ENCODE peak calls at places on chromosomes 3 and 15, in five cellular contexts. S is fibroblast of lung, I is sigmoid colon, V is body of pancreas, M is brain microvascular endothelial cell. R is an unnamed sample.

GRCh38 chr3:21464745-21465144 is 286.3 kb downstream of the ZNF385D start:
- DNase-seq in S (no peak), I (peak), V (no peak), M (no peak), R (no peak)

GRCh38 chr3:188627652-188628051 is 473.7 kb downstream of the LPP start:
- DNase-seq in S (peak), I (no peak), V (no peak), M (peak), R (no peak)

GRCh38 chr3:143510601-143511000 is 337.7 kb downstream of the SLC9A9 start:
- DNase-seq in S (no peak), I (no peak), V (no peak), M (no peak), R (no peak)

GRCh38 chr3:120448707-120449650 is 1.8 kb downstream of the FSTL1 start:
- DNase-seq in S (peak), I (no peak), V (no peak), M (peak), R (peak)

GRCh38 chr15:45677797-45678196 is 43.0 kb downstream of the SQOR start:
- DNase-seq in S (no peak), I (no peak), V (no peak), M (no peak), R (no peak)

GRCh38 chr3:48716508-48716981 is 476 bp downstream of the IP6K2 start:
- DNase-seq in S (no peak), I (peak), V (no peak), M (no peak), R (no peak)

GRCh38 chr3:97138914-97139541 is 324.6 kb downstream of the EPHA6 start:
- DNase-seq in S (no peak), I (peak), V (no peak), M (no peak), R (no peak)

GRCh38 chr3:31968927-31969418 is 12.1 kb downstream of the OSBPL10 start:
- DNase-seq in S (peak), I (no peak), V (no peak), M (peak), R (peak)

GRCh38 chr3:23368731-23369130 is 165.6 kb downstream of the UBE2E2 start:
- DNase-seq in S (peak), I (no peak), V (no peak), M (no peak), R (no peak)

GRCh38 chr3:138468886-138469285 is 34.5 kb downstream of the ESYT3 start:
- DNase-seq in S (no peak), I (peak), V (no peak), M (peak), R (no peak)

GRCh38 chr15:83919319-83919830 is 265.5 kb downstream of the ADAMTSL3 start:
- DNase-seq in S (no peak), I (no peak), V (no peak), M (no peak), R (no peak)

GRCh38 chr3:110618512-110619226 is 452.9 kb upstream of the NECTIN3 start:
- DNase-seq in S (no peak), I (no peak), V (no peak), M (no peak), R (no peak)

GRCh38 chr3:9253327-9253726 is 3.9 kb upstream of the SRGAP3 start:
- DNase-seq in S (no peak), I (no peak), V (no peak), M (no peak), R (no peak)

GRCh38 chr15:24659622-24660021 is 16.0 kb upstream of the NPAP1 start:
- DNase-seq in S (no peak), I (no peak), V (no peak), M (no peak), R (no peak)

GRCh38 chr3:109005443-109005842 is 51.8 kb upstream of the GUCA1C start:
- DNase-seq in S (no peak), I (no peak), V (no peak), M (no peak), R (no peak)

GRCh38 chr3:171654809-171655208 is 155.5 kb downstream of the PLD1 start:
- DNase-seq in S (peak), I (peak), V (peak), M (no peak), R (peak)

GRCh38 chr3:140953028-140953960 is 11.7 kb downstream of the SLC25A36 start:
- DNase-seq in S (peak), I (no peak), V (no peak), M (no peak), R (peak)

DNA sequence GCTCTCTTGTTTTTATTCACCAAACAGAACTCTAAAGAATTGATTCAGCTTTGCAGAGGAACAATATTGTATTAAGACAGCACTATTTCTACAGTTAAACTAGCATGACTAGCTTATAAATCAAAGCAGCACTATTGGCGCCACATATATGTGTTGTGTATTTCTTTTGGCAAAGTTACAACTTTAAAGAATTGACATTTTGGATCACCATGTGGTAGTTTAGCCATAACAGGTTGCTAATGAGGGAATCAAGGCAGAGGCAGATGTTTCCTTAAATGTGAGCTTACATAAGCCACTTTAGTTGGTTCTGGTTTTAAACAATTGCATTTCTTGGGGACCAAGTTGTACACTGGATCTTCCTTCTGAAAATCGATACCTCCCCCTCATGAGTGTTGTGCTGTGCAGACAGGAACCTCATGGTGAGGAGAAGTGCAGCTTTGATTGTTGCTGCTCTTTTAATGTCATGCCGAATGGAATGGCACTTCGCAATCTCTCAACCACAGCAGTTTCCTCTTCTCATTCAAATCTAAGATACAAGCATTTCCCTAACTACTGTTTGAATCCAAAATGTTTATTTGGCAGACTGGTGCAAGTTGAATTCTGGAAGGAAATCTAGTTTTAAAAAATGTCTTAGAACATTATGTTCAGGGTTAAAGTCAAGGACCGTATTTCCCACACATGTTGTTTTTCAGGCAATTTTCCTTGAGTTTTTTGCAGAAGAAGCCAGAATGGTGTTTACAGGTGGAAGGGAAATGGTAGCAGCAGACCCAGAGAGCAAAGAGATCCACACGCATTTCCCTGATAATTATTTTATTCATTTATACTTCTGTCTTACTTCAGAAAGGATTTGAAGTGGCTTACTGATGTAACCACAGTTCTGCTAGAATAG is 151.3 kb downstream of the MYRIP start:
- DNase-seq in S (no peak), I (no peak), V (no peak), M (no peak), R (no peak)
- H3K27ac ChIP-seq in S (no peak), I (peak), V (no peak), M (no peak), R (no peak)

GRCh38 chr3:135456182-135456790 is 509.2 kb upstream of the PPP2R3A start:
- DNase-seq in S (no peak), I (no peak), V (no peak), M (no peak), R (no peak)
- TF ChIP-seq CTCF in S (no peak), I (no peak), V (no peak), M (no peak), R (no peak)

DNA sequence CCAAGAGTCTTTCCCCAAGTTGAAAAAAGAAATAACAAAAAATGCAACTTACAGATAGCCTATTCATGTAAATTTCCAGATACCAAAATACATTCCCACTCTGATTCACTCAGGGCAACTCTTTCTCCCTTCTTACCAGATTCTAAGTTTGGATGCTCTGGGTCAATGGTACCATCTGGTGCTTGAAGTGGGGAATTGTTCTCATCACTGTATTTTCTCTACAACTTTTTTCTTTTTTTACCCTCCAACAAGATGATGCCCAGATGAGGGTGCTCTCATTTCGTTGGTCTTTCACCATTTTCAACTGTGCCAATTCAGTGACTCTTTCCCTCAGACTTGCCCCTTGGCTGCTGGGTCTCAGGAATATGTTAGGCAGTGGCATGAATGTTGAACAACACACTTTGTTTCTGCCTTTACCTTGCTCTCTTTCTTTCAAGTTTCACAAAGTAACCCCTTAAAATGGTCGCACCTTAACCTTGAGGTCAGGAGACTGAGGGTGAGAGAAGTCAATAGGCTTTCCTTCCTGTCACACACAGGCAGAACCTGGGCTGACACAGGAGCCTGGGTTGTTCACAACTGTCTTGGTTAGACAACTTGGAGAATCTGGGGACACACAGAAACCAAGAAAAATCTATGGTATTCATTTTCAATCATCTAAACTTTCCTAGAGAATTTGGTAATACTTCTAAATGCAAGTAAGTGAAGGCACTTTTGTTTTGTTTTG is 330.7 kb upstream of the SLCO3A1 start:
- DNase-seq in S (peak), I (no peak), V (no peak), M (no peak), R (peak)
- H3K27ac ChIP-seq in S (no peak), I (no peak), V (no peak), M (no peak), R (no peak)

DNA sequence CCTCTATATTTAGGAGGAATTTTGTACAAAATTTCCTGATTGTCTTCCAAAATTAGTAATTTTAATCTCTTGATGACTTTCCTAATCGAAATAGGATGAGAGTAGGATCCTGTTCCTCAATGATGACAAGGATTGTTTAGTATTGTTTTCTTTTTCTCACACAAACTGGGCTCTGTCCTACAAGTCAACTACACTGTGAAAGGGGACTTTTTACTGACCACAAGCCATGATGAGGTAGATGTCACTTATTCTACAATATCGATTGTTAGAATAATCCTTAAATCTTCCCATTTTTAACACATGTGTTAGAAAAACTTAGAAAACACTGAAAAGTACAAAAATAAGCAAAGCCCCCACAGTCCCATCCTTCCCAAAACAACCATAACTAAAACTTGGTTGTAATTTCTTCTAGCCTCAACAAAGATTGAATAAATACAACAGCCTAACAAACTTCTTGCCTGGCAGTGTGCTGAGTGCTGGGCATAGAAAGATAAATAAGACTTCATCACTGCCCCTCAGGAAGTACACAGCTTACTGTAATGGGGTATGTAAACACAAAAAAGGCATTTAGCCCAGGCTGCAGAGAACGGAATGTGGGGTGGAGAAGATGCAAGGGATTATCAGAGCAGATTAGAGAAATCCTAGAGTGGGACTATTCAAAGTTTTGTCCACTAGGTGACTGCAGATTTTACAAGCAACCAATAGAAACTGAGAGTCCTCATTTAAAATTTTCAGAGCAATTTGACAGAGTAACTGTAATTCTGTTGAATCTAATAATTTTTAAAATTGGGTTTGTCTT is 35.6 kb upstream of the TSC22D2 start:
- DNase-seq in S (no peak), I (no peak), V (no peak), M (no peak), R (no peak)
- TF ChIP-seq CTCF in S (no peak), I (peak), V (peak), M (peak), R (peak)

DNA sequence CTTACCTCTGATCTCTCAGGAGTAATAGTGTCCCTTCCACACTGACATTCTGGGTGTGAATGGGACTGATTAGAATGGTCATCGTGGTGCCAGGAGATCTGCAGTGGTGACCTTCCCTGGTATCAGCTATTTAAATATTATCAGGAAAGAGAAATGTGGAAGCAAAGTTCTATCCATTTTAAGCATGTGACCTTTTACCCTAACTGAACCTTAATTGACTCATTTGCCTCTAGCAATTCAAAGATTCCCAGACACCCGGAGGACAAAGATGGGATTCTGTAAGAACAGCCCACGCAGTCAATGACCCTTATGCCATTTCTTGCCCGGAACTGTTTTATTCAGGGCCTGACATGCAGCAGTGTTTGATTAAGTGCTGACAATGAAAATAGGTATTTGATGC is 10.3 kb downstream of the LIPC start:
- DNase-seq in S (no peak), I (no peak), V (no peak), M (no peak), R (peak)
- H3K27ac ChIP-seq in S (peak), I (no peak), V (no peak), M (peak), R (peak)

GRCh38 chr15:39643747-39644520 is 63.1 kb downstream of the THBS1 start:
- DNase-seq in S (no peak), I (no peak), V (no peak), M (no peak), R (no peak)

GRCh38 chr15:39640665-39641064 is 59.8 kb downstream of the THBS1 start:
- DNase-seq in S (no peak), I (no peak), V (no peak), M (no peak), R (no peak)

GRCh38 chr15:39639037-39639436 is 58.2 kb downstream of the THBS1 start:
- DNase-seq in S (no peak), I (no peak), V (no peak), M (no peak), R (no peak)

GRCh38 chr15:39642011-39642640 is 61.2 kb downstream of the THBS1 start:
- DNase-seq in S (peak), I (no peak), V (no peak), M (peak), R (peak)

GRCh38 chr15:39641187-39641889 is 60.5 kb downstream of the THBS1 start:
- DNase-seq in S (no peak), I (no peak), V (no peak), M (no peak), R (peak)
- TF ChIP-seq CTCF in S (no peak), I (no peak), V (no peak), M (peak), R (no peak)

GRCh38 chr3:71497367-71497925 is 86.1 kb downstream of the FOXP1 start:
- DNase-seq in S (no peak), I (no peak), V (no peak), M (no peak), R (no peak)

GRCh38 chr3:71500696-71501095 is 82.8 kb downstream of the FOXP1 start:
- DNase-seq in S (no peak), I (no peak), V (no peak), M (no peak), R (no peak)

GRCh38 chr3:71499477-71499876 is 84.1 kb downstream of the FOXP1 start:
- DNase-seq in S (no peak), I (no peak), V (no peak), M (no peak), R (no peak)

GRCh38 chr3:71498053-71498452 is 85.5 kb downstream of the FOXP1 start:
- DNase-seq in S (no peak), I (no peak), V (no peak), M (no peak), R (no peak)

GRCh38 chr3:71498543-71498942 is 85.0 kb downstream of the FOXP1 start:
- DNase-seq in S (no peak), I (no peak), V (no peak), M (no peak), R (no peak)
- H3K27ac ChIP-seq in S (no peak), I (peak), V (no peak), M (no peak), R (no peak)

GRCh38 chr15:88477126-88477525 is 9.6 kb downstream of the MRPS11 start:
- DNase-seq in S (no peak), I (no peak), V (no peak), M (no peak), R (no peak)

GRCh38 chr15:88479169-88479568 is 11.7 kb downstream of the MRPS11 start:
- DNase-seq in S (no peak), I (no peak), V (no peak), M (no peak), R (no peak)

GRCh38 chr15:88480981-88481380 is 13.5 kb downstream of the MRPS11 start:
- DNase-seq in S (no peak), I (no peak), V (no peak), M (no peak), R (no peak)

GRCh38 chr15:88477885-88478284 is 10.4 kb downstream of the MRPS11 start:
- DNase-seq in S (no peak), I (no peak), V (no peak), M (no peak), R (no peak)

GRCh38 chr15:88476635-88477038 is 9.1 kb downstream of the MRPS11 start:
- DNase-seq in S (peak), I (no peak), V (peak), M (peak), R (peak)
- TF ChIP-seq CTCF in S (peak), I (peak), V (peak), M (peak), R (peak)